ENCODE peak calls at places on chromosomes 3 and 15, in ten cellular contexts. One of them, this sample, is unnamed.

GRCh38 chr3:124878561-124879394 is 8.4 kb downstream of the ITGB5 start:
- DNase-seq in NCI-H460: peak; percentile 92
- DNase-seq in cortex of kidney: no peak
- DNase-seq in naive thymus-derived CD4-positive, alpha-beta T cell: no peak
- DNase-seq in neuronal stem cell: no peak
- DNase-seq in ELF-1: peak; percentile 28
- DNase-seq in activated gamma-delta T cell treated with Interleukin-2 at 50 U/mL for 16 hours: no peak
- DNase-seq in activated CD4-positive, alpha-beta T cell treated with anti-CD3 and anti-CD28 coated beads, Interleukin-2, amount 10 ng/mL, durations not matched to agents 24 days and 14 days: peak; percentile 71
- DNase-seq in hepatic stellate cell: peak; percentile 78
- DNase-seq in SK-N-SH: no peak
- DNase-seq in this sample: peak; percentile 39

GRCh38 chr3:114194750-114195149 is 15.9 kb upstream of the DRD3 start:
- DNase-seq in naive thymus-derived CD4-positive, alpha-beta T cell: no peak
- DNase-seq in cortex of kidney: no peak
- DNase-seq in hepatic stellate cell: no peak
- DNase-seq in activated CD4-positive, alpha-beta T cell treated with anti-CD3 and anti-CD28 coated beads, Interleukin-2, amount 10 ng/mL, durations not matched to agents 24 days and 14 days: no peak
- DNase-seq in ELF-1: no peak
- DNase-seq in SK-N-SH: no peak
- DNase-seq in NCI-H460: no peak
- DNase-seq in activated gamma-delta T cell treated with Interleukin-2 at 50 U/mL for 16 hours: no peak
- DNase-seq in neuronal stem cell: no peak
- DNase-seq in this sample: no peak

GRCh38 chr3:48855681-48856447 is 8.2 kb upstream of the PRKAR2A start:
- DNase-seq in activated gamma-delta T cell treated with Interleukin-2 at 50 U/mL for 16 hours: no peak
- DNase-seq in NCI-H460: no peak
- DNase-seq in cortex of kidney: no peak
- DNase-seq in activated CD4-positive, alpha-beta T cell treated with anti-CD3 and anti-CD28 coated beads, Interleukin-2, amount 10 ng/mL, durations not matched to agents 24 days and 14 days: no peak
- DNase-seq in SK-N-SH: no peak
- DNase-seq in naive thymus-derived CD4-positive, alpha-beta T cell: no peak
- DNase-seq in ELF-1: no peak
- DNase-seq in hepatic stellate cell: no peak
- DNase-seq in neuronal stem cell: no peak
- DNase-seq in this sample: no peak

GRCh38 chr3:193211173-193211572 is 29.8 kb upstream of the PLAAT1 start:
- DNase-seq in neuronal stem cell: no peak
- DNase-seq in naive thymus-derived CD4-positive, alpha-beta T cell: no peak
- DNase-seq in cortex of kidney: no peak
- DNase-seq in NCI-H460: no peak
- DNase-seq in hepatic stellate cell: no peak
- DNase-seq in SK-N-SH: no peak
- DNase-seq in activated CD4-positive, alpha-beta T cell treated with anti-CD3 and anti-CD28 coated beads, Interleukin-2, amount 10 ng/mL, durations not matched to agents 24 days and 14 days: no peak
- DNase-seq in ELF-1: no peak
- DNase-seq in activated gamma-delta T cell treated with Interleukin-2 at 50 U/mL for 16 hours: no peak
- DNase-seq in this sample: no peak

GRCh38 chr3:111932962-111933361 is 45.9 kb upstream of the ABHD10 start:
- DNase-seq in activated CD4-positive, alpha-beta T cell treated with anti-CD3 and anti-CD28 coated beads, Interleukin-2, amount 10 ng/mL, durations not matched to agents 24 days and 14 days: no peak
- DNase-seq in hepatic stellate cell: no peak
- DNase-seq in activated gamma-delta T cell treated with Interleukin-2 at 50 U/mL for 16 hours: no peak
- DNase-seq in cortex of kidney: no peak
- DNase-seq in ELF-1: no peak
- DNase-seq in neuronal stem cell: no peak
- DNase-seq in naive thymus-derived CD4-positive, alpha-beta T cell: no peak
- DNase-seq in SK-N-SH: no peak
- DNase-seq in NCI-H460: no peak
- DNase-seq in this sample: no peak

GRCh38 chr3:139427283-139428060 is 38.0 kb upstream of the COPB2 start:
- DNase-seq in activated CD4-positive, alpha-beta T cell treated with anti-CD3 and anti-CD28 coated beads, Interleukin-2, amount 10 ng/mL, durations not matched to agents 24 days and 14 days: peak; percentile 79
- DNase-seq in hepatic stellate cell: peak; percentile 52
- DNase-seq in naive thymus-derived CD4-positive, alpha-beta T cell: peak; percentile 47
- DNase-seq in NCI-H460: peak; percentile 52
- DNase-seq in neuronal stem cell: peak; percentile 62
- DNase-seq in SK-N-SH: peak; percentile 69
- DNase-seq in ELF-1: peak; percentile 40
- DNase-seq in cortex of kidney: no peak
- DNase-seq in activated gamma-delta T cell treated with Interleukin-2 at 50 U/mL for 16 hours: no peak
- DNase-seq in this sample: peak; percentile 33

GRCh38 chr15:66785637-66786036 is 83.6 kb downstream of the SMAD6 start:
- DNase-seq in naive thymus-derived CD4-positive, alpha-beta T cell: no peak
- DNase-seq in NCI-H460: no peak
- DNase-seq in neuronal stem cell: no peak
- DNase-seq in activated CD4-positive, alpha-beta T cell treated with anti-CD3 and anti-CD28 coated beads, Interleukin-2, amount 10 ng/mL, durations not matched to agents 24 days and 14 days: no peak
- DNase-seq in cortex of kidney: no peak
- DNase-seq in hepatic stellate cell: peak; percentile 65
- DNase-seq in ELF-1: no peak
- DNase-seq in activated gamma-delta T cell treated with Interleukin-2 at 50 U/mL for 16 hours: no peak
- DNase-seq in SK-N-SH: no peak
- DNase-seq in this sample: no peak

GRCh38 chr15:52076889-52077781 is 35.4 kb downstream of the BCL2L10 start:
- DNase-seq in cortex of kidney: no peak
- DNase-seq in activated gamma-delta T cell treated with Interleukin-2 at 50 U/mL for 16 hours: no peak
- DNase-seq in ELF-1: no peak
- DNase-seq in neuronal stem cell: no peak
- DNase-seq in SK-N-SH: no peak
- DNase-seq in naive thymus-derived CD4-positive, alpha-beta T cell: no peak
- DNase-seq in NCI-H460: peak; percentile 59
- DNase-seq in hepatic stellate cell: peak; percentile 71
- DNase-seq in activated CD4-positive, alpha-beta T cell treated with anti-CD3 and anti-CD28 coated beads, Interleukin-2, amount 10 ng/mL, durations not matched to agents 24 days and 14 days: no peak
- DNase-seq in this sample: no peak

GRCh38 chr3:139572847-139573672 is 33.5 kb upstream of the RBP1 start:
- DNase-seq in cortex of kidney: no peak
- DNase-seq in SK-N-SH: no peak
- DNase-seq in hepatic stellate cell: no peak
- DNase-seq in ELF-1: no peak
- DNase-seq in NCI-H460: no peak
- DNase-seq in neuronal stem cell: no peak
- DNase-seq in naive thymus-derived CD4-positive, alpha-beta T cell: no peak
- DNase-seq in activated CD4-positive, alpha-beta T cell treated with anti-CD3 and anti-CD28 coated beads, Interleukin-2, amount 10 ng/mL, durations not matched to agents 24 days and 14 days: no peak
- DNase-seq in activated gamma-delta T cell treated with Interleukin-2 at 50 U/mL for 16 hours: no peak
- DNase-seq in this sample: no peak

GRCh38 chr3:188220988-188221818 is 67.2 kb downstream of the LPP start:
- DNase-seq in activated gamma-delta T cell treated with Interleukin-2 at 50 U/mL for 16 hours: no peak
- DNase-seq in ELF-1: no peak
- DNase-seq in NCI-H460: no peak
- DNase-seq in naive thymus-derived CD4-positive, alpha-beta T cell: no peak
- DNase-seq in SK-N-SH: no peak
- DNase-seq in hepatic stellate cell: peak; percentile 49
- DNase-seq in activated CD4-positive, alpha-beta T cell treated with anti-CD3 and anti-CD28 coated beads, Interleukin-2, amount 10 ng/mL, durations not matched to agents 24 days and 14 days: no peak
- DNase-seq in cortex of kidney: no peak
- DNase-seq in neuronal stem cell: no peak
- DNase-seq in this sample: no peak

GRCh38 chr3:180529778-180530177 is 72.2 kb upstream of the TTC14 start:
- DNase-seq in activated gamma-delta T cell treated with Interleukin-2 at 50 U/mL for 16 hours: no peak
- DNase-seq in ELF-1: no peak
- DNase-seq in activated CD4-positive, alpha-beta T cell treated with anti-CD3 and anti-CD28 coated beads, Interleukin-2, amount 10 ng/mL, durations not matched to agents 24 days and 14 days: no peak
- DNase-seq in NCI-H460: no peak
- DNase-seq in SK-N-SH: no peak
- DNase-seq in neuronal stem cell: no peak
- DNase-seq in cortex of kidney: no peak
- DNase-seq in hepatic stellate cell: no peak
- DNase-seq in naive thymus-derived CD4-positive, alpha-beta T cell: no peak
- DNase-seq in this sample: no peak

GRCh38 chr3:58996730-58997129 is 53.1 kb downstream of the CFAP20DC start:
- DNase-seq in naive thymus-derived CD4-positive, alpha-beta T cell: no peak
- DNase-seq in NCI-H460: no peak
- DNase-seq in cortex of kidney: no peak
- DNase-seq in activated CD4-positive, alpha-beta T cell treated with anti-CD3 and anti-CD28 coated beads, Interleukin-2, amount 10 ng/mL, durations not matched to agents 24 days and 14 days: no peak
- DNase-seq in hepatic stellate cell: no peak
- DNase-seq in activated gamma-delta T cell treated with Interleukin-2 at 50 U/mL for 16 hours: no peak
- DNase-seq in SK-N-SH: no peak
- DNase-seq in ELF-1: peak; percentile 18
- DNase-seq in neuronal stem cell: no peak
- DNase-seq in this sample: peak; percentile 52

GRCh38 chr15:74328331-74329056 is 39.0 kb downstream of the CYP11A1 start:
- DNase-seq in neuronal stem cell: no peak
- DNase-seq in ELF-1: no peak
- DNase-seq in cortex of kidney: no peak
- DNase-seq in NCI-H460: no peak
- DNase-seq in naive thymus-derived CD4-positive, alpha-beta T cell: no peak
- DNase-seq in hepatic stellate cell: no peak
- DNase-seq in activated gamma-delta T cell treated with Interleukin-2 at 50 U/mL for 16 hours: no peak
- DNase-seq in activated CD4-positive, alpha-beta T cell treated with anti-CD3 and anti-CD28 coated beads, Interleukin-2, amount 10 ng/mL, durations not matched to agents 24 days and 14 days: no peak
- DNase-seq in SK-N-SH: no peak
- DNase-seq in this sample: no peak

GRCh38 chr3:126352476-126353454 is 4.4 kb downstream of the KLF15 start:
- DNase-seq in naive thymus-derived CD4-positive, alpha-beta T cell: no peak
- DNase-seq in ELF-1: no peak
- DNase-seq in NCI-H460: no peak
- DNase-seq in activated gamma-delta T cell treated with Interleukin-2 at 50 U/mL for 16 hours: no peak
- DNase-seq in SK-N-SH: no peak
- DNase-seq in activated CD4-positive, alpha-beta T cell treated with anti-CD3 and anti-CD28 coated beads, Interleukin-2, amount 10 ng/mL, durations not matched to agents 24 days and 14 days: no peak
- DNase-seq in hepatic stellate cell: no peak
- DNase-seq in neuronal stem cell: no peak
- DNase-seq in cortex of kidney: no peak
- DNase-seq in this sample: no peak

GRCh38 chr15:94324117-94324826 is 92.9 kb downstream of the MCTP2 start:
- DNase-seq in hepatic stellate cell: peak; percentile 50
- DNase-seq in activated gamma-delta T cell treated with Interleukin-2 at 50 U/mL for 16 hours: peak; percentile 55
- DNase-seq in naive thymus-derived CD4-positive, alpha-beta T cell: peak; percentile 55
- DNase-seq in activated CD4-positive, alpha-beta T cell treated with anti-CD3 and anti-CD28 coated beads, Interleukin-2, amount 10 ng/mL, durations not matched to agents 24 days and 14 days: peak; percentile 86
- DNase-seq in neuronal stem cell: peak; percentile 61
- DNase-seq in NCI-H460: peak; percentile 33
- DNase-seq in cortex of kidney: no peak
- DNase-seq in ELF-1: peak; percentile 69
- DNase-seq in SK-N-SH: peak; percentile 68
- DNase-seq in this sample: peak; percentile 80

GRCh38 chr3:32105291-32106131 is 909 bp upstream of the GPD1L start:
- DNase-seq in activated CD4-positive, alpha-beta T cell treated with anti-CD3 and anti-CD28 coated beads, Interleukin-2, amount 10 ng/mL, durations not matched to agents 24 days and 14 days: no peak
- DNase-seq in hepatic stellate cell: no peak
- DNase-seq in activated gamma-delta T cell treated with Interleukin-2 at 50 U/mL for 16 hours: no peak
- DNase-seq in cortex of kidney: no peak
- DNase-seq in naive thymus-derived CD4-positive, alpha-beta T cell: no peak
- DNase-seq in ELF-1: no peak
- DNase-seq in SK-N-SH: no peak
- DNase-seq in NCI-H460: peak; percentile 34
- DNase-seq in neuronal stem cell: no peak
- DNase-seq in this sample: no peak

GRCh38 chr3:105582015-105582414 is 215.3 kb downstream of the ALCAM start:
- DNase-seq in activated gamma-delta T cell treated with Interleukin-2 at 50 U/mL for 16 hours: no peak
- DNase-seq in hepatic stellate cell: no peak
- DNase-seq in ELF-1: no peak
- DNase-seq in neuronal stem cell: no peak
- DNase-seq in naive thymus-derived CD4-positive, alpha-beta T cell: no peak
- DNase-seq in cortex of kidney: no peak
- DNase-seq in SK-N-SH: no peak
- DNase-seq in NCI-H460: no peak
- DNase-seq in activated CD4-positive, alpha-beta T cell treated with anti-CD3 and anti-CD28 coated beads, Interleukin-2, amount 10 ng/mL, durations not matched to agents 24 days and 14 days: no peak
- DNase-seq in this sample: no peak

GRCh38 chr3:194673761-194674160 is 1.8 kb upstream of the LSG1 start:
- DNase-seq in naive thymus-derived CD4-positive, alpha-beta T cell: no peak
- DNase-seq in neuronal stem cell: no peak
- DNase-seq in hepatic stellate cell: no peak
- DNase-seq in NCI-H460: no peak
- DNase-seq in activated CD4-positive, alpha-beta T cell treated with anti-CD3 and anti-CD28 coated beads, Interleukin-2, amount 10 ng/mL, durations not matched to agents 24 days and 14 days: no peak
- DNase-seq in activated gamma-delta T cell treated with Interleukin-2 at 50 U/mL for 16 hours: no peak
- DNase-seq in SK-N-SH: no peak
- DNase-seq in cortex of kidney: no peak
- DNase-seq in ELF-1: no peak
- DNase-seq in this sample: no peak

GRCh38 chr3:54188176-54188791 is 65.9 kb downstream of the CACNA2D3 start:
- DNase-seq in neuronal stem cell: peak; percentile 81
- DNase-seq in ELF-1: peak; percentile 62
- DNase-seq in hepatic stellate cell: no peak
- DNase-seq in activated CD4-positive, alpha-beta T cell treated with anti-CD3 and anti-CD28 coated beads, Interleukin-2, amount 10 ng/mL, durations not matched to agents 24 days and 14 days: peak; percentile 80
- DNase-seq in SK-N-SH: no peak
- DNase-seq in naive thymus-derived CD4-positive, alpha-beta T cell: peak; percentile 5
- DNase-seq in cortex of kidney: no peak
- DNase-seq in NCI-H460: peak; percentile 55
- DNase-seq in activated gamma-delta T cell treated with Interleukin-2 at 50 U/mL for 16 hours: peak; percentile 6
- DNase-seq in this sample: peak; percentile 90

This sample was measured in endodermal cell.